ENCODE peak calls at places on chromosomes 7 and 10, in four cellular contexts. One of them, this sample, is unnamed.

GRCh38 chr10:86968271-86968993 is at the start of gene ADIRF:
- ATAC-seq in Panc1: peak; percentile 3
- ATAC-seq in GM12878: no peak
- ATAC-seq in upper lobe of left lung: peak; percentile 4
- ATAC-seq in this sample: no peak

GRCh38 chr10:99685232-99686041 is 26.1 kb downstream of the ENTPD7 start:
- ATAC-seq in upper lobe of left lung: peak; percentile 87
- ATAC-seq in Panc1: no peak
- ATAC-seq in GM12878: peak; percentile 96
- ATAC-seq in this sample: no peak

GRCh38 chr10:79320785-79321493 is 26.3 kb upstream of the PPIF start:
- ATAC-seq in GM12878: no peak
- ATAC-seq in Panc1: peak; percentile 41
- ATAC-seq in upper lobe of left lung: no peak
- ATAC-seq in this sample: no peak

GRCh38 chr7:144830024-144830785 is 5.6 kb downstream of the TPK1 start:
- ATAC-seq in GM12878: peak; percentile 23
- ATAC-seq in upper lobe of left lung: no peak
- ATAC-seq in Panc1: no peak
- ATAC-seq in this sample: no peak

GRCh38 chr10:58177362-58177947 is 90.2 kb downstream of the IPMK start:
- ATAC-seq in GM12878: peak; percentile 46
- ATAC-seq in Panc1: no peak
- ATAC-seq in upper lobe of left lung: peak; percentile 79
- ATAC-seq in this sample: no peak

GRCh38 chr10:31582365-31583052 is 263.5 kb downstream of the ZEB1 start:
- ATAC-seq in upper lobe of left lung: peak; percentile 59
- ATAC-seq in GM12878: peak; percentile 41
- ATAC-seq in Panc1: peak; percentile 87
- ATAC-seq in this sample: peak; percentile 45

GRCh38 chr10:66627156-66627555 is 298.7 kb upstream of the LRRTM3 start:
- ATAC-seq in GM12878: peak; percentile 96
- ATAC-seq in upper lobe of left lung: no peak
- ATAC-seq in Panc1: no peak
- ATAC-seq in this sample: no peak

GRCh38 chr7:42348627-42349026 is 111.6 kb upstream of the GLI3 start:
- ATAC-seq in Panc1: no peak
- ATAC-seq in upper lobe of left lung: peak; percentile 14
- ATAC-seq in GM12878: no peak
- ATAC-seq in this sample: peak; percentile 43

GRCh38 chr7:12638851-12639467 is 48.5 kb upstream of the ARL4A start:
- ATAC-seq in Panc1: peak; percentile 54
- ATAC-seq in GM12878: peak; percentile 58
- ATAC-seq in upper lobe of left lung: peak; percentile 65
- ATAC-seq in this sample: no peak

GRCh38 chr7:118627467-118627866 is 403.0 kb downstream of the ANKRD7 start:
- ATAC-seq in GM12878: no peak
- ATAC-seq in upper lobe of left lung: no peak
- ATAC-seq in Panc1: no peak
- ATAC-seq in this sample: no peak

GRCh38 chr10:132336064-132336746 is 4.2 kb downstream of the LRRC27 start:
- ATAC-seq in upper lobe of left lung: no peak
- ATAC-seq in Panc1: no peak
- ATAC-seq in GM12878: no peak
- ATAC-seq in this sample: no peak

GRCh38 chr7:7773334-7774308 is 55.2 kb upstream of the RPA3 start:
- ATAC-seq in GM12878: peak; percentile 68
- ATAC-seq in upper lobe of left lung: no peak
- ATAC-seq in Panc1: no peak
- ATAC-seq in this sample: no peak

GRCh38 chr7:122301858-122302745 is 2.4 kb downstream of the FEZF1 start:
- ATAC-seq in Panc1: no peak
- ATAC-seq in GM12878: peak; percentile 69
- ATAC-seq in upper lobe of left lung: no peak
- ATAC-seq in this sample: no peak

GRCh38 chr7:29843738-29844137 is 37.4 kb downstream of the WIPF3 start:
- ATAC-seq in upper lobe of left lung: no peak
- ATAC-seq in Panc1: no peak
- ATAC-seq in GM12878: no peak
- ATAC-seq in this sample: no peak

GRCh38 chr10:118511720-118512119 is 83.7 kb downstream of the PRLHR start:
- ATAC-seq in upper lobe of left lung: peak; percentile 44
- ATAC-seq in GM12878: no peak
- ATAC-seq in Panc1: no peak
- ATAC-seq in this sample: no peak

GRCh38 chr7:133950856-133951255 is 176.3 kb upstream of the LRGUK start:
- ATAC-seq in GM12878: no peak
- ATAC-seq in Panc1: no peak
- ATAC-seq in upper lobe of left lung: no peak
- ATAC-seq in this sample: no peak

GRCh38 chr7:42876182-42877068 is 35.4 kb downstream of the C7orf25 start:
- ATAC-seq in upper lobe of left lung: peak; percentile 92
- ATAC-seq in GM12878: peak; percentile 93
- ATAC-seq in Panc1: peak; percentile 91
- ATAC-seq in this sample: peak; percentile 62

GRCh38 chr7:157483971-157484410 is 147.2 kb downstream of the DNAJB6 start:
- ATAC-seq in GM12878: no peak
- ATAC-seq in Panc1: no peak
- ATAC-seq in upper lobe of left lung: no peak
- ATAC-seq in this sample: no peak

GRCh38 chr10:132326925-132327324 is 5.1 kb upstream of the LRRC27 start:
- ATAC-seq in GM12878: no peak
- ATAC-seq in upper lobe of left lung: no peak
- ATAC-seq in Panc1: no peak
- ATAC-seq in this sample: no peak

GRCh38 chr10:72464438-72464837 is 109.7 kb upstream of the DNAJB12 start:
- ATAC-seq in upper lobe of left lung: no peak
- ATAC-seq in Panc1: no peak
- ATAC-seq in GM12878: no peak
- ATAC-seq in this sample: no peak

GRCh38 chr7:37181550-37181932 is 267.1 kb downstream of the ELMO1 start:
- ATAC-seq in Panc1: peak; percentile 6
- ATAC-seq in GM12878: peak; percentile 14
- ATAC-seq in upper lobe of left lung: no peak
- ATAC-seq in this sample: no peak

GRCh38 chr7:124645704-124646103 is 119.9 kb downstream of the GPR37 start:
- ATAC-seq in GM12878: peak; percentile 51
- ATAC-seq in upper lobe of left lung: no peak
- ATAC-seq in Panc1: no peak
- ATAC-seq in this sample: no peak

GRCh38 chr7:25557379-25557916 is 329.2 kb upstream of the NPVF start:
- ATAC-seq in GM12878: peak; percentile 23
- ATAC-seq in Panc1: no peak
- ATAC-seq in upper lobe of left lung: no peak
- ATAC-seq in this sample: peak; percentile 49

GRCh38 chr7:121406866-121407439 is 10.8 kb upstream of the FAM3C start:
- ATAC-seq in GM12878: no peak
- ATAC-seq in Panc1: no peak
- ATAC-seq in upper lobe of left lung: no peak
- ATAC-seq in this sample: no peak

GRCh38 chr7:16739863-16740622 is 13.5 kb upstream of the TSPAN13 start:
- ATAC-seq in Panc1: peak; percentile 93
- ATAC-seq in GM12878: no peak
- ATAC-seq in upper lobe of left lung: peak; percentile 92
- ATAC-seq in this sample: peak; percentile 65

GRCh38 chr7:33760146-33760545 is 145.2 kb upstream of the BMPER start:
- ATAC-seq in Panc1: no peak
- ATAC-seq in GM12878: no peak
- ATAC-seq in upper lobe of left lung: no peak
- ATAC-seq in this sample: no peak
- H3K27ac ChIP-seq in Panc1: no peak overlapping the region
- H3K27ac ChIP-seq in GM12878: no peak overlapping the region
- H3K27ac ChIP-seq in upper lobe of left lung: no peak overlapping the region
- H3K27ac ChIP-seq in this sample: no peak overlapping the region

DNA sequence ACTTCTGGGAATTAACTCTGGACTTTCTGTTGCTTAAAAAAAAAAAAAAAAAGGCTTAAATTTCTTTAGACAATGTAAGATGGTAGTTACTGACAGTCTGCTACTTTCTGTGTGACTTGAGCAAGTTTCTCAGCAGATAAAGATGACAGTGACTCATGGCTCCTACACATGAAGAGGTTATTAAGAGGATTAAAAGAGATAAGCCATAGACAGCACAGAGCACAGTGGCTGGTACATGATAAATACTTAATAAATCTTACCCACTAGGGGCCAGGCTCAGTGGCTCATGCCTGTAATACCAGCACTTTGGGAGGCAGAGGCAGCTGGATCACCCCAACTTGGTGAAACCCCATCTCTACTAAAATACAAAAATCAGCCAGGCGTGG is 174.8 kb downstream of the JAZF1 start:
- ATAC-seq in GM12878: no peak
- ATAC-seq in Panc1: no peak
- ATAC-seq in upper lobe of left lung: peak; percentile 26
- ATAC-seq in this sample: no peak
- TF ChIP-seq POLR2AphosphoS5 in GM12878: no peak
- TF ChIP-seq POLR2AphosphoS5 in Panc1: no peak
- TF ChIP-seq POLR2AphosphoS5 in upper lobe of left lung: no peak
- TF ChIP-seq POLR2AphosphoS5 in this sample: no peak

GRCh38 chr7:150371996-150372270 is 3.3 kb downstream of the REPIN1 start:
- ATAC-seq in upper lobe of left lung: no peak
- ATAC-seq in Panc1: no peak
- ATAC-seq in GM12878: no peak
- ATAC-seq in this sample: no peak
- H3K27ac ChIP-seq in upper lobe of left lung: no peak overlapping the region
- H3K27ac ChIP-seq in Panc1: no peak overlapping the region
- H3K27ac ChIP-seq in GM12878: no peak overlapping the region
- H3K27ac ChIP-seq in this sample: no peak overlapping the region

GRCh38 chr10:1661861-1662260 is 75.5 kb downstream of the ADARB2 start:
- ATAC-seq in Panc1: no peak
- ATAC-seq in upper lobe of left lung: no peak
- ATAC-seq in GM12878: peak; percentile 83
- ATAC-seq in this sample: no peak
- TF ChIP-seq POLR2AphosphoS5 in Panc1: no peak
- TF ChIP-seq POLR2AphosphoS5 in upper lobe of left lung: no peak
- TF ChIP-seq POLR2AphosphoS5 in GM12878: no peak
- TF ChIP-seq POLR2AphosphoS5 in this sample: no peak

GRCh38 chr10:3471497-3471896 is 298.9 kb upstream of the PITRM1 start:
- ATAC-seq in Panc1: no peak
- ATAC-seq in GM12878: no peak
- ATAC-seq in upper lobe of left lung: no peak
- ATAC-seq in this sample: no peak

GRCh38 chr10:3473271-3473670 is 300.7 kb upstream of the PITRM1 start:
- ATAC-seq in Panc1: no peak
- ATAC-seq in GM12878: no peak
- ATAC-seq in upper lobe of left lung: no peak
- ATAC-seq in this sample: no peak

GRCh38 chr10:3470191-3470590 is 297.6 kb upstream of the PITRM1 start:
- ATAC-seq in GM12878: no peak
- ATAC-seq in upper lobe of left lung: no peak
- ATAC-seq in Panc1: no peak
- ATAC-seq in this sample: no peak

GRCh38 chr10:3472705-3473078 is 300.1 kb upstream of the PITRM1 start:
- ATAC-seq in Panc1: no peak
- ATAC-seq in upper lobe of left lung: peak; percentile 64
- ATAC-seq in GM12878: no peak
- ATAC-seq in this sample: peak; percentile 71

GRCh38 chr10:3471927-3472704 is 299.5 kb upstream of the PITRM1 start:
- ATAC-seq in Panc1: peak; percentile 48
- ATAC-seq in upper lobe of left lung: no peak
- ATAC-seq in GM12878: no peak
- ATAC-seq in this sample: peak; percentile 63
- H3K27ac ChIP-seq in Panc1: peak overlapping the region; percentile 95
- H3K27ac ChIP-seq in upper lobe of left lung: peak overlapping the region; percentile 85
- H3K27ac ChIP-seq in GM12878: peak overlapping the region; percentile 14
- H3K27ac ChIP-seq in this sample: peak overlapping the region; percentile 92

This sample was measured in gastroesophageal sphincter.